ENCODE peak calls at places on chromosomes 1 and 21, in seven cellular contexts. One of them, this sample, is unnamed.

GRCh38 chr1:222182641-222183040 is 365.3 kb downstream of the HHIPL2 start:
- DNase-seq in DMS 273 treated with DMSO at 0.1 percent for 48 hours: no peak
- DNase-seq in SW480: no peak
- DNase-seq in NCI-H1105: no peak
- DNase-seq in CD8-positive, alpha-beta memory T cell: no peak
- DNase-seq in HEK293T: no peak
- DNase-seq in heart left ventricle: no peak
- DNase-seq in this sample: no peak

GRCh38 chr1:164557270-164557669 is 1.7 kb upstream of the PBX1 start:
- DNase-seq in DMS 273 treated with DMSO at 0.1 percent for 48 hours: no peak
- DNase-seq in SW480: no peak
- DNase-seq in NCI-H1105: no peak
- DNase-seq in CD8-positive, alpha-beta memory T cell: no peak
- DNase-seq in HEK293T: no peak
- DNase-seq in heart left ventricle: no peak
- DNase-seq in this sample: no peak

GRCh38 chr1:61183471-61184034 is 101.2 kb downstream of the NFIA start:
- DNase-seq in DMS 273 treated with DMSO at 0.1 percent for 48 hours: peak
- DNase-seq in SW480: no peak
- DNase-seq in NCI-H1105: peak
- DNase-seq in CD8-positive, alpha-beta memory T cell: no peak
- DNase-seq in HEK293T: no peak
- DNase-seq in heart left ventricle: peak
- DNase-seq in this sample: peak

GRCh38 chr21:41769933-41770332 is 3.1 kb upstream of the RIPK4 start:
- DNase-seq in DMS 273 treated with DMSO at 0.1 percent for 48 hours: no peak
- DNase-seq in SW480: no peak
- DNase-seq in NCI-H1105: no peak
- DNase-seq in CD8-positive, alpha-beta memory T cell: no peak
- DNase-seq in HEK293T: no peak
- DNase-seq in heart left ventricle: no peak
- DNase-seq in this sample: no peak

GRCh38 chr1:230868736-230869385 is 540 bp upstream of the C1orf198 start:
- DNase-seq in DMS 273 treated with DMSO at 0.1 percent for 48 hours: no peak
- DNase-seq in SW480: peak
- DNase-seq in NCI-H1105: peak
- DNase-seq in CD8-positive, alpha-beta memory T cell: no peak
- DNase-seq in HEK293T: peak
- DNase-seq in heart left ventricle: no peak
- DNase-seq in this sample: no peak

GRCh38 chr1:7754234-7754633 is 16.9 kb upstream of the VAMP3 start:
- DNase-seq in DMS 273 treated with DMSO at 0.1 percent for 48 hours: no peak
- DNase-seq in SW480: no peak
- DNase-seq in NCI-H1105: no peak
- DNase-seq in CD8-positive, alpha-beta memory T cell: no peak
- DNase-seq in HEK293T: no peak
- DNase-seq in heart left ventricle: no peak
- DNase-seq in this sample: no peak

GRCh38 chr1:30713211-30713770 is 10.1 kb downstream of the MATN1 start:
- DNase-seq in DMS 273 treated with DMSO at 0.1 percent for 48 hours: no peak
- DNase-seq in SW480: no peak
- DNase-seq in NCI-H1105: no peak
- DNase-seq in CD8-positive, alpha-beta memory T cell: no peak
- DNase-seq in HEK293T: no peak
- DNase-seq in heart left ventricle: no peak
- DNase-seq in this sample: no peak

GRCh38 chr21:44931137-44931500 is 8.7 kb upstream of the SLX9 start:
- DNase-seq in DMS 273 treated with DMSO at 0.1 percent for 48 hours: no peak
- DNase-seq in SW480: peak
- DNase-seq in NCI-H1105: no peak
- DNase-seq in CD8-positive, alpha-beta memory T cell: no peak
- DNase-seq in HEK293T: no peak
- DNase-seq in heart left ventricle: no peak
- DNase-seq in this sample: no peak

GRCh38 chr1:150507912-150508864 is at the start of gene ECM1:
- DNase-seq in DMS 273 treated with DMSO at 0.1 percent for 48 hours: peak
- DNase-seq in SW480: peak
- DNase-seq in NCI-H1105: no peak
- DNase-seq in CD8-positive, alpha-beta memory T cell: no peak
- DNase-seq in HEK293T: no peak
- DNase-seq in heart left ventricle: peak
- DNase-seq in this sample: no peak

GRCh38 chr1:203453016-203453415 is 22.6 kb upstream of the PRELP start:
- DNase-seq in DMS 273 treated with DMSO at 0.1 percent for 48 hours: no peak
- DNase-seq in SW480: no peak
- DNase-seq in NCI-H1105: no peak
- DNase-seq in CD8-positive, alpha-beta memory T cell: no peak
- DNase-seq in HEK293T: no peak
- DNase-seq in heart left ventricle: no peak
- DNase-seq in this sample: no peak

GRCh38 chr1:116785006-116785405 is 30.8 kb downstream of the CD2 start:
- DNase-seq in DMS 273 treated with DMSO at 0.1 percent for 48 hours: no peak
- DNase-seq in SW480: no peak
- DNase-seq in NCI-H1105: no peak
- DNase-seq in CD8-positive, alpha-beta memory T cell: no peak
- DNase-seq in HEK293T: no peak
- DNase-seq in heart left ventricle: no peak
- DNase-seq in this sample: no peak

GRCh38 chr21:26732442-26733221 is 112.6 kb downstream of the ADAMTS1 start:
- DNase-seq in DMS 273 treated with DMSO at 0.1 percent for 48 hours: no peak
- DNase-seq in SW480: peak
- DNase-seq in NCI-H1105: no peak
- DNase-seq in CD8-positive, alpha-beta memory T cell: no peak
- DNase-seq in HEK293T: peak
- DNase-seq in heart left ventricle: peak
- DNase-seq in this sample: no peak

GRCh38 chr1:198523183-198523942 is 17.1 kb downstream of the ATP6V1G3 start:
- DNase-seq in DMS 273 treated with DMSO at 0.1 percent for 48 hours: no peak
- DNase-seq in SW480: no peak
- DNase-seq in NCI-H1105: no peak
- DNase-seq in CD8-positive, alpha-beta memory T cell: no peak
- DNase-seq in HEK293T: no peak
- DNase-seq in heart left ventricle: no peak
- DNase-seq in this sample: no peak

GRCh38 chr21:41374867-41375533 is 13.2 kb downstream of the MX2 start:
- DNase-seq in DMS 273 treated with DMSO at 0.1 percent for 48 hours: no peak
- DNase-seq in SW480: no peak
- DNase-seq in NCI-H1105: no peak
- DNase-seq in CD8-positive, alpha-beta memory T cell: no peak
- DNase-seq in HEK293T: no peak
- DNase-seq in heart left ventricle: no peak
- DNase-seq in this sample: no peak

GRCh38 chr1:116820362-116820761 is 66.1 kb downstream of the CD2 start:
- DNase-seq in DMS 273 treated with DMSO at 0.1 percent for 48 hours: no peak
- DNase-seq in SW480: no peak
- DNase-seq in NCI-H1105: peak
- DNase-seq in CD8-positive, alpha-beta memory T cell: no peak
- DNase-seq in HEK293T: no peak
- DNase-seq in heart left ventricle: peak
- DNase-seq in this sample: no peak

This sample was measured in NCI-H446.